ENCODE peak calls at places on chromosomes 2 and 18, in eight cellular contexts. P is cardiac muscle cell, K is uterus, G is HFF-Myc, N is kidney epithelial cell, O is PC-3, E is right lobe of liver, I is fibroblast of lung. A is an unnamed sample.

GRCh38 chr2:42939411-42940206 is 147.2 kb upstream of the HAAO start:
- DNase-seq in G (no peak), P (no peak), N (no peak), O (no peak), E (no peak), K (no peak), I (no peak), A (no peak)

GRCh38 chr2:63796796-63797195 is 44.9 kb upstream of the UGP2 start:
- DNase-seq in G (no peak), N (no peak), P (no peak), E (no peak), K (no peak), O (no peak), I (no peak), A (no peak)

GRCh38 chr2:230714122-230714453 is 1.4 kb downstream of the CAB39 start:
- DNase-seq in K (no peak), I (peak), P (peak), G (peak), O (peak), N (no peak), E (no peak), A (no peak)

GRCh38 chr2:157831573-157832315 is 44.4 kb downstream of the ACVR1 start:
- DNase-seq in E (no peak), K (no peak), P (no peak), I (peak), G (no peak), N (no peak), O (no peak), A (no peak)

GRCh38 chr2:237143118-237143517 is 57.4 kb downstream of the COPS8 start:
- DNase-seq in P (no peak), K (no peak), I (no peak), E (no peak), G (no peak), O (no peak), N (no peak), A (no peak)

GRCh38 chr2:101718993-101719571 is 21.6 kb downstream of the MAP4K4 start:
- DNase-seq in G (no peak), E (no peak), P (no peak), I (no peak), O (peak), N (no peak), K (no peak), A (no peak)

GRCh38 chr2:142973160-142973821 is 95.8 kb downstream of the KYNU start:
- DNase-seq in I (peak), O (no peak), P (no peak), G (no peak), N (no peak), K (no peak), E (no peak), A (no peak)

GRCh38 chr2:160353166-160353565 is 140.4 kb downstream of the RBMS1 start:
- DNase-seq in K (no peak), E (no peak), G (no peak), I (no peak), N (no peak), P (no peak), O (peak), A (no peak)

GRCh38 chr2:47067788-47068407 is 87.2 kb downstream of the STPG4 start:
- DNase-seq in P (no peak), I (no peak), N (no peak), O (no peak), K (no peak), G (no peak), E (peak), A (peak)

GRCh38 chr2:38400513-38400912 is 23.4 kb upstream of the ATL2 start:
- DNase-seq in P (no peak), O (no peak), E (no peak), N (no peak), K (no peak), I (no peak), G (no peak), A (no peak)

GRCh38 chr2:236671820-236672520 is 102.3 kb downstream of the ACKR3 start:
- DNase-seq in E (no peak), O (no peak), G (no peak), N (no peak), P (no peak), K (no peak), I (no peak), A (no peak)

GRCh38 chr18:57895182-57895581 is 92.1 kb upstream of the ATP8B1 start:
- DNase-seq in G (no peak), E (no peak), O (no peak), N (no peak), I (no peak), P (no peak), K (no peak), A (no peak)

GRCh38 chr18:69838620-69839411 is 108.9 kb downstream of the CD226 start:
- DNase-seq in E (no peak), K (no peak), G (peak), N (no peak), P (no peak), I (no peak), O (peak), A (no peak)

GRCh38 chr2:238573916-238574315 is 147.2 kb downstream of the ASB1 start:
- DNase-seq in P (no peak), N (no peak), E (no peak), O (no peak), I (no peak), G (no peak), K (no peak), A (no peak)

GRCh38 chr2:20034821-20035220 is 16.6 kb downstream of the LAPTM4A start:
- DNase-seq in I (no peak), P (no peak), N (no peak), E (no peak), K (no peak), G (no peak), O (no peak), A (no peak)

GRCh38 chr2:211867845-211868361 is 670.7 kb downstream of the ERBB4 start:
- DNase-seq in P (no peak), N (no peak), K (no peak), G (peak), O (peak), E (no peak), I (peak), A (no peak)

GRCh38 chr18:80159713-80160636 is 50.9 kb downstream of the ADNP2 start:
- DNase-seq in P (no peak), I (no peak), G (no peak), E (no peak), O (no peak), N (no peak), K (no peak), A (no peak)

GRCh38 chr2:28387082-28387960 is 5.3 kb upstream of the FOSL2 start:
- DNase-seq in G (no peak), E (no peak), O (peak), P (no peak), I (peak), N (no peak), K (no peak), A (peak)

GRCh38 chr2:25720575-25720974 is 47.2 kb upstream of the DTNB start:
- DNase-seq in I (no peak), P (no peak), O (no peak), N (no peak), G (no peak), E (no peak), K (no peak), A (no peak)

GRCh38 chr2:223262946-223263345 is 211.0 kb downstream of the KCNE4 start:
- DNase-seq in N (peak), G (no peak), E (no peak), O (peak), K (peak), I (peak), P (no peak), A (no peak)

GRCh38 chr2:172270278-172271079 is 156.9 kb upstream of the ITGA6 start:
- DNase-seq in N (no peak), I (no peak), O (no peak), E (no peak), K (no peak), G (no peak), P (no peak), A (no peak)

GRCh38 chr2:143736904-143737303 is 607.7 kb downstream of the ARHGAP15 start:
- DNase-seq in P (no peak), G (no peak), O (no peak), N (no peak), I (no peak), E (no peak), K (no peak), A (no peak)

GRCh38 chr2:133937669-133938068 is 316.2 kb upstream of the MGAT5 start:
- DNase-seq in N (no peak), I (peak), E (no peak), P (no peak), O (no peak), K (no peak), G (no peak), A (no peak)

GRCh38 chr2:180655393-180655792 is 325.0 kb upstream of the UBE2E3 start:
- DNase-seq in O (peak), E (no peak), P (no peak), I (peak), G (no peak), N (peak), K (no peak), A (no peak)

GRCh38 chr2:65608391-65608790 is 176.0 kb upstream of the SPRED2 start:
- DNase-seq in G (no peak), I (no peak), E (no peak), N (no peak), O (no peak), K (no peak), P (no peak), A (no peak)

GRCh38 chr2:133788391-133788790 is 220.1 kb upstream of the NCKAP5 start:
- DNase-seq in G (no peak), I (peak), N (no peak), K (no peak), O (no peak), E (no peak), P (no peak), A (no peak)

GRCh38 chr18:50071393-50071792 is 123.6 kb downstream of the MYO5B start:
- DNase-seq in E (no peak), P (peak), N (no peak), I (no peak), K (no peak), G (no peak), O (no peak), A (no peak)

GRCh38 chr2:5365871-5366461 is 326.2 kb upstream of the SOX11 start:
- DNase-seq in P (peak), N (peak), E (peak), O (peak), I (peak), K (no peak), G (no peak), A (no peak)

GRCh38 chr2:126359494-126359893 is 296.5 kb upstream of the GYPC start:
- DNase-seq in N (no peak), I (no peak), O (no peak), K (no peak), G (no peak), E (no peak), P (no peak), A (no peak)

GRCh38 chr18:31042391-31043181 is at the start of gene DSC3:
- DNase-seq in K (no peak), I (peak), O (peak), G (no peak), E (peak), N (no peak), P (peak), A (peak)

GRCh38 chr2:72864500-72864899 is 22.7 kb upstream of the SPR start:
- DNase-seq in N (peak), I (peak), E (no peak), P (no peak), K (no peak), G (no peak), O (peak), A (no peak)

GRCh38 chr2:11405599-11406491 is 60.1 kb downstream of the E2F6 start:
- DNase-seq in G (no peak), I (no peak), O (no peak), N (no peak), P (no peak), E (no peak), K (no peak), A (no peak)

GRCh38 chr2:222884765-222885424 is 24.1 kb downstream of the ACSL3 start:
- DNase-seq in N (no peak), O (peak), I (peak), K (no peak), G (no peak), E (no peak), P (no peak), A (no peak)

GRCh38 chr2:10257500-10258147 is 45.1 kb upstream of the HPCAL1 start:
- DNase-seq in I (no peak), E (no peak), K (no peak), N (no peak), O (no peak), P (no peak), G (no peak), A (peak)

GRCh38 chr2:46162329-46162870 is 134.8 kb upstream of the EPAS1 start:
- DNase-seq in G (no peak), P (no peak), N (no peak), E (no peak), I (no peak), K (peak), O (no peak), A (no peak)

GRCh38 chr2:168246483-168247340 is 683 bp downstream of the STK39 start:
- DNase-seq in E (peak), P (peak), I (peak), G (no peak), O (peak), K (peak), N (no peak), A (no peak)
- TF ChIP-seq CTCF in E (no peak), P (peak), I (peak), G (peak), O (peak), K (peak), N (peak), A (peak)

GRCh38 chr18:48639772-48640432 is 101.1 kb downstream of the CTIF start:
- DNase-seq in O (no peak), E (no peak), G (no peak), I (no peak), P (no peak), N (no peak), K (peak), A (no peak)
- TF ChIP-seq CTCF in O (peak), E (no peak), G (peak), I (peak), P (peak), N (peak), K (no peak), A (peak)

GRCh38 chr2:34126279-34126678 is 527.2 kb upstream of the FAM98A start:
- DNase-seq in O (no peak), K (no peak), I (no peak), P (no peak), N (no peak), G (no peak), E (no peak), A (no peak)
- TF ChIP-seq CTCF in O (no peak), K (no peak), I (no peak), P (no peak), N (no peak), G (no peak), E (no peak), A (no peak)

DNA sequence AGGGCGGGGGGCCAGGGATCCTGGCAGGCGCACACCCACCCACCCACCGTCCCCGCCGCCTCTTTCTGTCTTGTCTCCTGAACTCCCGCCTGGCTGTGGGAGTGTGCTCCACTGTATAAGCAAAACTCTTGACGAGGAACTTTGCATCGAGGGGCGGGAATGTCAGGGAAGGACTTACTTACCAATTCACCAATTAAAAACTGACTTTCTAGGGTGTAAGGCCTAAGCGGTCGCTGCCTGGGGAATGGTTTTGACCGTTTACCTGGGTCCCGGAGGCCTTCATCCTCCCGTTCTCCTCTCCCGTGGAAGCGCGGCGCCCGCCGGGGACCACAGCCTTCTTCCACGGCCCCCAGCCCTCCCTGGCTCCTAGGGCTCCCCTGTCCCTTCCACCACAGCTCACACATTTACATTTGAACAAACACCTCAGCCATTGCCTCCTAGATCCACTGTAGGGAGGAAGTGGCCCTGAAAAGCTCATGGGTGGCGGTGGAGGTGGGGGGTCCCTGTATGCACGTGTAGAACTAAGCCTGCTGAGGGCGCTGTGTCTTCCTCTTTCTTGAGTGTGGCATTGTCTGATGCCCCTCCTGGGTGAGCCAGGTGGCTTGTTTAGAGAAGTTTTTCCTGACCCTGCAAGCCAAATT is 8.9 kb downstream of the ASIC4 start:
- DNase-seq in K (peak), P (peak), G (no peak), E (no peak), I (peak), N (no peak), O (no peak), A (no peak)
- TF ChIP-seq CTCF in K (no peak), P (no peak), G (peak), E (no peak), I (no peak), N (peak), O (no peak), A (peak)

A was measured in chondrocyte.